ENCODE peak calls at places on chromosomes 13 and 19, in seven cellular contexts. One of them, this sample, is unnamed.

GRCh38 chr19:49150106-49150943 is 4.9 kb downstream of the HRC start:
- DNase-seq in transverse colon: peak
- DNase-seq in A549: peak
- DNase-seq in ovary: peak
- DNase-seq in body of pancreas: peak
- DNase-seq in uterus: peak
- DNase-seq in GM12891: peak
- DNase-seq in this sample: no peak

GRCh38 chr19:30784850-30785459 is 412.8 kb downstream of the ZNF536 start:
- DNase-seq in transverse colon: peak
- DNase-seq in A549: peak
- DNase-seq in ovary: peak
- DNase-seq in body of pancreas: peak
- DNase-seq in uterus: peak
- DNase-seq in GM12891: peak
- DNase-seq in this sample: peak

GRCh38 chr19:19105365-19106060 is 32.8 kb downstream of the TMEM161A start:
- DNase-seq in transverse colon: peak
- DNase-seq in A549: peak
- DNase-seq in ovary: peak
- DNase-seq in body of pancreas: peak
- DNase-seq in uterus: peak
- DNase-seq in GM12891: no peak
- DNase-seq in this sample: no peak

GRCh38 chr13:48828962-48829405 is 146.7 kb upstream of the FNDC3A start:
- DNase-seq in transverse colon: no peak
- DNase-seq in A549: peak
- DNase-seq in ovary: no peak
- DNase-seq in body of pancreas: peak
- DNase-seq in uterus: no peak
- DNase-seq in GM12891: peak
- DNase-seq in this sample: no peak

GRCh38 chr19:4007836-4008539 is 452 bp downstream of the PIAS4 start:
- DNase-seq in transverse colon: peak
- DNase-seq in A549: no peak
- DNase-seq in ovary: peak
- DNase-seq in body of pancreas: peak
- DNase-seq in uterus: peak
- DNase-seq in GM12891: peak
- DNase-seq in this sample: no peak

GRCh38 chr19:5349041-5349440 is 8.4 kb upstream of the PTPRS start:
- DNase-seq in transverse colon: no peak
- DNase-seq in A549: peak
- DNase-seq in ovary: no peak
- DNase-seq in body of pancreas: no peak
- DNase-seq in uterus: no peak
- DNase-seq in GM12891: no peak
- DNase-seq in this sample: no peak

GRCh38 chr13:22561581-22561980 is 619.2 kb upstream of the SGCG start:
- DNase-seq in transverse colon: no peak
- DNase-seq in A549: no peak
- DNase-seq in ovary: no peak
- DNase-seq in body of pancreas: no peak
- DNase-seq in uterus: no peak
- DNase-seq in GM12891: no peak
- DNase-seq in this sample: no peak

GRCh38 chr19:4067396-4068057 is 828 bp upstream of the ZBTB7A start:
- DNase-seq in transverse colon: no peak
- DNase-seq in A549: no peak
- DNase-seq in ovary: peak
- DNase-seq in body of pancreas: peak
- DNase-seq in uterus: peak
- DNase-seq in GM12891: no peak
- DNase-seq in this sample: no peak

GRCh38 chr13:93227906-93228801 is 1.5 kb downstream of the GPC6 start:
- DNase-seq in transverse colon: peak
- DNase-seq in A549: peak
- DNase-seq in ovary: peak
- DNase-seq in body of pancreas: peak
- DNase-seq in uterus: peak
- DNase-seq in GM12891: peak
- DNase-seq in this sample: peak

GRCh38 chr19:50371914-50372475 is 4.3 kb upstream of the NR1H2 start:
- DNase-seq in transverse colon: no peak
- DNase-seq in A549: no peak
- DNase-seq in ovary: no peak
- DNase-seq in body of pancreas: no peak
- DNase-seq in uterus: no peak
- DNase-seq in GM12891: no peak
- DNase-seq in this sample: no peak

GRCh38 chr19:33362508-33363228 is 10.8 kb upstream of the CEBPG start:
- DNase-seq in transverse colon: no peak
- DNase-seq in A549: no peak
- DNase-seq in ovary: no peak
- DNase-seq in body of pancreas: no peak
- DNase-seq in uterus: no peak
- DNase-seq in GM12891: no peak
- DNase-seq in this sample: no peak

GRCh38 chr19:17184381-17184841 is 30.7 kb upstream of the USE1 start:
- DNase-seq in transverse colon: peak
- DNase-seq in A549: no peak
- DNase-seq in ovary: no peak
- DNase-seq in body of pancreas: no peak
- DNase-seq in uterus: no peak
- DNase-seq in GM12891: no peak
- DNase-seq in this sample: no peak

GRCh38 chr19:42469311-42470239 is 26.8 kb upstream of the CXCL17 start:
- DNase-seq in transverse colon: no peak
- DNase-seq in A549: no peak
- DNase-seq in ovary: no peak
- DNase-seq in body of pancreas: no peak
- DNase-seq in uterus: no peak
- DNase-seq in GM12891: no peak
- DNase-seq in this sample: no peak

GRCh38 chr19:5364674-5365073 is 24.1 kb upstream of the PTPRS start:
- DNase-seq in transverse colon: no peak
- DNase-seq in A549: no peak
- DNase-seq in ovary: no peak
- DNase-seq in body of pancreas: no peak
- DNase-seq in uterus: no peak
- DNase-seq in GM12891: no peak
- DNase-seq in this sample: no peak

GRCh38 chr13:50415428-50415827 is 400.2 kb downstream of the KCNRG start:
- DNase-seq in transverse colon: no peak
- DNase-seq in A549: no peak
- DNase-seq in ovary: no peak
- DNase-seq in body of pancreas: no peak
- DNase-seq in uterus: no peak
- DNase-seq in GM12891: no peak
- DNase-seq in this sample: no peak

GRCh38 chr13:59360108-59360507 is 803.6 kb downstream of the DIAPH3 start:
- DNase-seq in transverse colon: no peak
- DNase-seq in A549: no peak
- DNase-seq in ovary: no peak
- DNase-seq in body of pancreas: no peak
- DNase-seq in uterus: no peak
- DNase-seq in GM12891: no peak
- DNase-seq in this sample: no peak

GRCh38 chr19:30349131-30349730 is 23.0 kb upstream of the ZNF536 start:
- DNase-seq in transverse colon: no peak
- DNase-seq in A549: no peak
- DNase-seq in ovary: no peak
- DNase-seq in body of pancreas: no peak
- DNase-seq in uterus: no peak
- DNase-seq in GM12891: no peak
- DNase-seq in this sample: no peak

GRCh38 chr13:44768233-44768632 is 192.1 kb upstream of the TSC22D1 start:
- DNase-seq in transverse colon: no peak
- DNase-seq in A549: no peak
- DNase-seq in ovary: no peak
- DNase-seq in body of pancreas: no peak
- DNase-seq in uterus: no peak
- DNase-seq in GM12891: peak
- DNase-seq in this sample: no peak

GRCh38 chr19:54069482-54069881 is 5.8 kb upstream of the VSTM1 start:
- DNase-seq in transverse colon: no peak
- DNase-seq in A549: no peak
- DNase-seq in ovary: no peak
- DNase-seq in body of pancreas: no peak
- DNase-seq in uterus: no peak
- DNase-seq in GM12891: no peak
- DNase-seq in this sample: no peak

GRCh38 chr13:44044544-44045178 is 165.0 kb downstream of the LACC1 start:
- DNase-seq in transverse colon: no peak
- DNase-seq in A549: peak
- DNase-seq in ovary: no peak
- DNase-seq in body of pancreas: no peak
- DNase-seq in uterus: no peak
- DNase-seq in GM12891: no peak
- DNase-seq in this sample: no peak

GRCh38 chr13:35908221-35908620 is 223.0 kb downstream of the DCLK1 start:
- DNase-seq in transverse colon: no peak
- DNase-seq in A549: no peak
- DNase-seq in ovary: no peak
- DNase-seq in body of pancreas: no peak
- DNase-seq in uterus: no peak
- DNase-seq in GM12891: no peak
- DNase-seq in this sample: no peak

GRCh38 chr19:55578761-55579747 is 1.6 kb downstream of the ZNF579 start:
- DNase-seq in transverse colon: no peak
- DNase-seq in A549: no peak
- DNase-seq in ovary: no peak
- DNase-seq in body of pancreas: no peak
- DNase-seq in uterus: no peak
- DNase-seq in GM12891: no peak
- DNase-seq in this sample: no peak

GRCh38 chr13:51148223-51148951 is 37.3 kb upstream of the C13orf42 start:
- DNase-seq in transverse colon: no peak
- DNase-seq in A549: no peak
- DNase-seq in ovary: no peak
- DNase-seq in body of pancreas: no peak
- DNase-seq in uterus: no peak
- DNase-seq in GM12891: no peak
- DNase-seq in this sample: no peak

DNA sequence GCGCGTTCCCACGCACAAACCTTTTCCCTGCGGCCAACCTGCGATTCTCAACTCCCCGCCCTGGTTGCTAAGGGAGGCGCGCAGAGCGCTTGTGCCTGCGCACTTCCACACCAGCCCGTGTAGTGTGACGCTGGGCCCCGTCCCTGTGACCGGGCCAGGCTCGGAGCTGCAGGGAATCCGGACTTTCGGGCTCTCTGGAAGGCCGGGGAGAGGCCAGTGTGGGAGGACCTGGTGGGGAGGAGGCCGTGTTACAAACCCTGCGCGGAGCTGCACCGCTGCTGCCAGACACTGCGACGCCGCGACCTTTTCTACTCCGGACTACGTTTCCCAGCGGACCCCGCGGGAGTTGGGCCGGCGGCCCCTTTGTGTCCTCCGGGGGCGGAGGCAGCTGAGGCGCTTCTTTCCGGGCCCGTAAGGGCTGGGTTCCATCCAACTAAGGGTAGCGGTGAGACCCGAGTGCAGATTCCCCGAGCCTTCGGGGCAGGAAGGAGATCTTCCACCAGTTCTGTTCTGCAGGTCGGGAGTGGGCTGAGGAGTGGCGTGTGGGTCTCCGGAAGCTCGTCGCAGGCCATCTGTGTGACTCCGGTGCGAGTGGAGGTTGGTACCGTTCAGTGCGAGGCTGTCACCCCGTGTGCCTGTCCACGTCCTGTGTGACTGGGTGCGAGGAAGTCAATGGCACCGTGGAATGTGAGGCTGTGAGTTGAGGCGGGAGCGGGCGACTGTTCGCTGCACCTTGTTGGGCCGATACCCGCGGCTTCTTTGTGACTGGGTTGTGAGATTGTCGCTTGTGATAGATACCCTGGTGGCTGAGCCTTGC is at the start of gene ZNF570:
- DNase-seq in transverse colon: peak
- DNase-seq in A549: peak
- DNase-seq in ovary: peak
- DNase-seq in body of pancreas: peak
- DNase-seq in uterus: peak
- DNase-seq in GM12891: peak
- DNase-seq in this sample: no peak
- TF ChIP-seq POLR2A in transverse colon: peak
- TF ChIP-seq POLR2A in A549: peak
- TF ChIP-seq POLR2A in ovary: peak
- TF ChIP-seq POLR2A in body of pancreas: peak
- TF ChIP-seq POLR2A in uterus: peak
- TF ChIP-seq POLR2A in GM12891: peak
- TF ChIP-seq POLR2A in this sample: no peak

GRCh38 chr19:7832009-7832408 is 2.0 kb downstream of the EVI5L start:
- DNase-seq in transverse colon: no peak
- DNase-seq in A549: no peak
- DNase-seq in ovary: no peak
- DNase-seq in body of pancreas: no peak
- DNase-seq in uterus: no peak
- DNase-seq in GM12891: no peak
- DNase-seq in this sample: no peak
- TF ChIP-seq POLR2A in transverse colon: no peak
- TF ChIP-seq POLR2A in A549: no peak
- TF ChIP-seq POLR2A in ovary: no peak
- TF ChIP-seq POLR2A in body of pancreas: no peak
- TF ChIP-seq POLR2A in uterus: no peak
- TF ChIP-seq POLR2A in GM12891: no peak
- TF ChIP-seq POLR2A in this sample: no peak

DNA sequence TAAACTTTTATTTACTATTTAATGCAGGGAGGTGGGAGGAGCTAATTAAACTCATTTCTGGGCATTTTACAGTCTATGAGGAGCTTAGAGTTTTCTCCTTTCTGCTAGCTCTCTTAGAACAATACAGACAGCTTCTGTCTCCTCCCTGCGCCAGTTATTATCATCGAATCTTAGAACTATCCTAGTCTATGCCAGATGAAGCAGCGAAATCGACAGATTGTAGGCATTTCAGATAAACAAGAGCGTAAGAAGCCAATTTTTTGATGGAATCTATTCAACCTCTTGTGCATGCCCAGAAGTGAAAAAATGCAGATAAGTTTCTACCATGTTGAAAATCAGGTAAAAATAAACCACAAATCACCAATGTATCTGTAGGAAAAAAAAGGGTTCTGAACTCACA is 297.1 kb downstream of the KLF12 start:
- DNase-seq in transverse colon: no peak
- DNase-seq in A549: no peak
- DNase-seq in ovary: no peak
- DNase-seq in body of pancreas: no peak
- DNase-seq in uterus: no peak
- DNase-seq in GM12891: no peak
- DNase-seq in this sample: no peak
- TF ChIP-seq POLR2A in transverse colon: no peak
- TF ChIP-seq POLR2A in A549: no peak
- TF ChIP-seq POLR2A in ovary: no peak
- TF ChIP-seq POLR2A in body of pancreas: no peak
- TF ChIP-seq POLR2A in uterus: no peak
- TF ChIP-seq POLR2A in GM12891: no peak
- TF ChIP-seq POLR2A in this sample: no peak

DNA sequence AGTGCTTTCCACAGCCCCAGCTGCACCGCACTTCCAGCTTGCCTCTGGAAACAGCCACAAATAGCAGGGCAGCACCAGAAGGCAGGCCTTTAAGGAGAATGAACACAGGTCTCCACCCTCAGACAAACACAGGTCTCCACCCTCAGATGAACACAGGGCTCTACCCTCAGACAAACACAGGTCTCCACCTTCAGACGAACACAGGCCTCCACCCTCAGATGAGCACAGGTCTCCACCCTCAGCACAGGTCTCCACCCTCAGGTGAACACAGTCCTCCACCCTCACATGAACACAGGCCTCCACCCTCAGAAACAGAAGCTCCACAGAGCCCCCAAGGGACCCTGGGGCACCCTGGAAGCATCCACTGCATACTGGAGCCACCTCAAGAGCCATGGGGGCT is 51.8 kb downstream of the C1QTNF9 start:
- DNase-seq in transverse colon: peak
- DNase-seq in A549: no peak
- DNase-seq in ovary: no peak
- DNase-seq in body of pancreas: no peak
- DNase-seq in uterus: no peak
- DNase-seq in GM12891: no peak
- DNase-seq in this sample: no peak
- TF ChIP-seq POLR2A in transverse colon: no peak
- TF ChIP-seq POLR2A in A549: no peak
- TF ChIP-seq POLR2A in ovary: no peak
- TF ChIP-seq POLR2A in body of pancreas: no peak
- TF ChIP-seq POLR2A in uterus: no peak
- TF ChIP-seq POLR2A in GM12891: no peak
- TF ChIP-seq POLR2A in this sample: no peak

This sample was measured in H54.